ENCODE peak calls at places on chromosomes 1 and 21, in six cellular contexts. One of them, this sample, is unnamed. For H3K36me3, the result is how much of the 10 kb centered on the place peaks cover.

GRCh38 chr1:36224537-36225297 is 474 bp downstream of the THRAP3 start:
- DNase-seq in esophagus squamous epithelium: no peak
- DNase-seq in OCI-LY7: no peak
- DNase-seq in aorta: peak
- DNase-seq in neuronal stem cell: peak
- DNase-seq in HepG2: peak
- DNase-seq in this sample: peak

GRCh38 chr1:56029329-56030003 is 549.9 kb downstream of the PLPP3 start:
- DNase-seq in aorta: no peak
- DNase-seq in esophagus squamous epithelium: no peak
- DNase-seq in HepG2: peak
- DNase-seq in OCI-LY7: no peak
- DNase-seq in neuronal stem cell: no peak
- DNase-seq in this sample: no peak

GRCh38 chr1:173190101-173190895 is 16.8 kb downstream of the TNFSF4 start:
- DNase-seq in esophagus squamous epithelium: peak
- DNase-seq in HepG2: peak
- DNase-seq in aorta: peak
- DNase-seq in OCI-LY7: no peak
- DNase-seq in neuronal stem cell: no peak
- DNase-seq in this sample: peak

GRCh38 chr1:30724175-30724574 is 790 bp upstream of the MATN1 start:
- DNase-seq in OCI-LY7: no peak
- DNase-seq in aorta: no peak
- DNase-seq in neuronal stem cell: no peak
- DNase-seq in esophagus squamous epithelium: no peak
- DNase-seq in HepG2: no peak
- DNase-seq in this sample: no peak

GRCh38 chr21:43921979-43922945 is 57.2 kb downstream of the AGPAT3 start:
- DNase-seq in OCI-LY7: no peak
- DNase-seq in esophagus squamous epithelium: no peak
- DNase-seq in neuronal stem cell: no peak
- DNase-seq in aorta: no peak
- DNase-seq in HepG2: no peak
- DNase-seq in this sample: no peak

GRCh38 chr21:20425856-20426255 is 572.4 kb upstream of the NCAM2 start:
- DNase-seq in OCI-LY7: no peak
- DNase-seq in neuronal stem cell: no peak
- DNase-seq in aorta: no peak
- DNase-seq in HepG2: no peak
- DNase-seq in esophagus squamous epithelium: no peak
- DNase-seq in this sample: no peak

GRCh38 chr21:44612669-44613229 is 870 bp downstream of the KRTAP10-8 start:
- DNase-seq in aorta: no peak
- DNase-seq in neuronal stem cell: no peak
- DNase-seq in HepG2: no peak
- DNase-seq in esophagus squamous epithelium: no peak
- DNase-seq in OCI-LY7: no peak
- DNase-seq in this sample: no peak

GRCh38 chr1:41003127-41003639 is 18.3 kb downstream of the SLFNL1 start:
- DNase-seq in OCI-LY7: no peak
- DNase-seq in HepG2: no peak
- DNase-seq in esophagus squamous epithelium: no peak
- DNase-seq in aorta: no peak
- DNase-seq in neuronal stem cell: no peak
- DNase-seq in this sample: no peak

GRCh38 chr1:188822248-188822647 is 1655.4 kb downstream of the BRINP3 start:
- DNase-seq in HepG2: no peak
- DNase-seq in OCI-LY7: no peak
- DNase-seq in esophagus squamous epithelium: no peak
- DNase-seq in neuronal stem cell: no peak
- DNase-seq in aorta: no peak
- DNase-seq in this sample: peak

GRCh38 chr1:182507685-182508084 is 57.7 kb downstream of the RGSL1 start:
- DNase-seq in OCI-LY7: no peak
- DNase-seq in esophagus squamous epithelium: no peak
- DNase-seq in neuronal stem cell: no peak
- DNase-seq in aorta: no peak
- DNase-seq in HepG2: no peak
- DNase-seq in this sample: no peak

GRCh38 chr1:223670458-223671159 is 5.1 kb upstream of the CAPN8 start:
- DNase-seq in neuronal stem cell: peak
- DNase-seq in esophagus squamous epithelium: no peak
- DNase-seq in HepG2: peak
- DNase-seq in aorta: no peak
- DNase-seq in OCI-LY7: peak
- DNase-seq in this sample: peak

GRCh38 chr1:76583875-76584477 is 283.3 kb upstream of the ST6GALNAC5 start:
- DNase-seq in esophagus squamous epithelium: no peak
- DNase-seq in aorta: no peak
- DNase-seq in OCI-LY7: no peak
- DNase-seq in neuronal stem cell: no peak
- DNase-seq in HepG2: no peak
- DNase-seq in this sample: no peak

GRCh38 chr1:99691175-99691574 is 45.3 kb downstream of the PALMD start:
- DNase-seq in esophagus squamous epithelium: no peak
- DNase-seq in neuronal stem cell: no peak
- DNase-seq in OCI-LY7: no peak
- DNase-seq in aorta: no peak
- DNase-seq in HepG2: no peak
- DNase-seq in this sample: no peak

GRCh38 chr1:215156232-215156631 is 73.7 kb downstream of the KCNK2 start:
- DNase-seq in OCI-LY7: no peak
- DNase-seq in neuronal stem cell: no peak
- DNase-seq in HepG2: no peak
- DNase-seq in aorta: no peak
- DNase-seq in esophagus squamous epithelium: no peak
- DNase-seq in this sample: peak

GRCh38 chr1:41282679-41283317 is 40.7 kb upstream of the SCMH1 start:
- DNase-seq in neuronal stem cell: peak
- DNase-seq in HepG2: peak
- DNase-seq in aorta: peak
- DNase-seq in esophagus squamous epithelium: no peak
- DNase-seq in OCI-LY7: peak
- DNase-seq in this sample: peak

GRCh38 chr1:204641936-204642335 is 43.6 kb downstream of the LRRN2 start:
- DNase-seq in HepG2: no peak
- DNase-seq in aorta: no peak
- DNase-seq in OCI-LY7: no peak
- DNase-seq in esophagus squamous epithelium: no peak
- DNase-seq in neuronal stem cell: no peak
- DNase-seq in this sample: no peak

GRCh38 chr1:37473431-37474050 is 839 bp upstream of the ZC3H12A start:
- DNase-seq in HepG2: no peak
- DNase-seq in aorta: no peak
- DNase-seq in OCI-LY7: peak
- DNase-seq in neuronal stem cell: no peak
- DNase-seq in esophagus squamous epithelium: no peak
- DNase-seq in this sample: peak

GRCh38 chr1:23444596-23445390 is 20.2 kb upstream of the TCEA3 start:
- DNase-seq in OCI-LY7: no peak
- DNase-seq in esophagus squamous epithelium: no peak
- DNase-seq in aorta: no peak
- DNase-seq in neuronal stem cell: no peak
- DNase-seq in HepG2: no peak
- DNase-seq in this sample: peak

GRCh38 chr1:245010018-245010614 is 144.7 kb upstream of the KIF26B start:
- DNase-seq in esophagus squamous epithelium: no peak
- DNase-seq in HepG2: no peak
- DNase-seq in aorta: no peak
- DNase-seq in neuronal stem cell: no peak
- DNase-seq in OCI-LY7: no peak
- DNase-seq in this sample: no peak

GRCh38 chr1:183206538-183207117 is 20.6 kb downstream of the LAMC2 start:
- DNase-seq in OCI-LY7: no peak
- DNase-seq in aorta: no peak
- DNase-seq in esophagus squamous epithelium: no peak
- DNase-seq in HepG2: no peak
- DNase-seq in neuronal stem cell: no peak
- DNase-seq in this sample: no peak

GRCh38 chr21:15592271-15592860 is 137.4 kb upstream of the USP25 start:
- DNase-seq in OCI-LY7: peak
- DNase-seq in aorta: no peak
- DNase-seq in neuronal stem cell: peak
- DNase-seq in HepG2: peak
- DNase-seq in esophagus squamous epithelium: no peak
- DNase-seq in this sample: peak

GRCh38 chr21:33975548-33976081 is 60.0 kb upstream of the ATP5PO start:
- DNase-seq in OCI-LY7: peak
- DNase-seq in HepG2: no peak
- DNase-seq in neuronal stem cell: no peak
- DNase-seq in aorta: no peak
- DNase-seq in esophagus squamous epithelium: no peak
- DNase-seq in this sample: peak

GRCh38 chr1:1594602-1594981 is 5.3 kb downstream of the FNDC10 start:
- DNase-seq in HepG2: no peak
- DNase-seq in esophagus squamous epithelium: no peak
- DNase-seq in OCI-LY7: no peak
- DNase-seq in aorta: no peak
- DNase-seq in neuronal stem cell: no peak
- DNase-seq in this sample: no peak

GRCh38 chr1:88357690-88358089 is 326.4 kb upstream of the PKN2 start:
- DNase-seq in aorta: no peak
- DNase-seq in OCI-LY7: no peak
- DNase-seq in HepG2: no peak
- DNase-seq in esophagus squamous epithelium: no peak
- DNase-seq in neuronal stem cell: no peak
- DNase-seq in this sample: no peak

GRCh38 chr1:109257682-109258421 is 8.5 kb downstream of the CELSR2 start:
- DNase-seq in OCI-LY7: no peak
- DNase-seq in HepG2: no peak
- DNase-seq in aorta: no peak
- DNase-seq in neuronal stem cell: no peak
- DNase-seq in esophagus squamous epithelium: no peak
- DNase-seq in this sample: no peak

GRCh38 chr1:218394989-218395388 is 49.9 kb downstream of the TGFB2 start:
- DNase-seq in aorta: no peak
- DNase-seq in neuronal stem cell: no peak
- DNase-seq in esophagus squamous epithelium: no peak
- DNase-seq in HepG2: no peak
- DNase-seq in OCI-LY7: no peak
- DNase-seq in this sample: no peak

GRCh38 chr1:79204774-79205173 is 198.2 kb upstream of the ADGRL4 start:
- DNase-seq in esophagus squamous epithelium: no peak
- DNase-seq in neuronal stem cell: no peak
- DNase-seq in aorta: no peak
- DNase-seq in HepG2: no peak
- DNase-seq in OCI-LY7: no peak
- DNase-seq in this sample: no peak

GRCh38 chr1:232450626-232451025 is 179.3 kb downstream of the SIPA1L2 start:
- DNase-seq in OCI-LY7: no peak
- DNase-seq in HepG2: no peak
- DNase-seq in esophagus squamous epithelium: no peak
- DNase-seq in neuronal stem cell: no peak
- DNase-seq in aorta: no peak
- DNase-seq in this sample: peak

GRCh38 chr1:171141336-171142051 is 43.6 kb upstream of the FMO2 start:
- DNase-seq in esophagus squamous epithelium: no peak
- DNase-seq in neuronal stem cell: no peak
- DNase-seq in OCI-LY7: no peak
- DNase-seq in HepG2: no peak
- DNase-seq in aorta: no peak
- DNase-seq in this sample: peak

GRCh38 chr1:49864597-49864996 is 159.2 kb downstream of the AGBL4 start:
- DNase-seq in HepG2: no peak
- DNase-seq in esophagus squamous epithelium: no peak
- DNase-seq in neuronal stem cell: no peak
- DNase-seq in aorta: no peak
- DNase-seq in OCI-LY7: no peak
- DNase-seq in this sample: no peak

GRCh38 chr1:40532844-40533424 is 1.5 kb downstream of the ZNF684 start:
- DNase-seq in neuronal stem cell: peak
- DNase-seq in aorta: no peak
- DNase-seq in OCI-LY7: peak
- DNase-seq in esophagus squamous epithelium: no peak
- DNase-seq in HepG2: peak
- DNase-seq in this sample: peak

GRCh38 chr1:236854602-236854978 is 59.5 kb downstream of the MTR start:
- DNase-seq in HepG2: no peak
- DNase-seq in esophagus squamous epithelium: no peak
- DNase-seq in aorta: no peak
- DNase-seq in neuronal stem cell: no peak
- DNase-seq in OCI-LY7: no peak
- DNase-seq in this sample: peak
- H3K4me3 ChIP-seq in HepG2: no peak
- H3K4me3 ChIP-seq in esophagus squamous epithelium: no peak
- H3K4me3 ChIP-seq in aorta: no peak
- H3K4me3 ChIP-seq in neuronal stem cell: no peak
- H3K4me3 ChIP-seq in OCI-LY7: no peak
- H3K4me3 ChIP-seq in this sample: peak

GRCh38 chr1:19353596-19353995 is 41.5 kb downstream of the SLC66A1 start:
- DNase-seq in esophagus squamous epithelium: no peak
- DNase-seq in neuronal stem cell: no peak
- DNase-seq in aorta: no peak
- DNase-seq in OCI-LY7: no peak
- DNase-seq in HepG2: no peak
- DNase-seq in this sample: no peak
- H3K36me3 ChIP-seq in esophagus squamous epithelium: under half
- H3K36me3 ChIP-seq in neuronal stem cell: half or more
- H3K36me3 ChIP-seq in aorta: under half
- H3K36me3 ChIP-seq in OCI-LY7: under half
- H3K36me3 ChIP-seq in HepG2: under half
- H3K36me3 ChIP-seq in this sample: half or more

GRCh38 chr1:163069142-163069541 is at the start of gene RGS4:
- DNase-seq in OCI-LY7: no peak
- DNase-seq in HepG2: peak
- DNase-seq in esophagus squamous epithelium: no peak
- DNase-seq in neuronal stem cell: peak
- DNase-seq in aorta: peak
- DNase-seq in this sample: peak
- H3K4me3 ChIP-seq in OCI-LY7: no peak
- H3K4me3 ChIP-seq in HepG2: no peak
- H3K4me3 ChIP-seq in esophagus squamous epithelium: peak
- H3K4me3 ChIP-seq in neuronal stem cell: no peak
- H3K4me3 ChIP-seq in aorta: peak
- H3K4me3 ChIP-seq in this sample: peak

GRCh38 chr1:21857142-21857839 is 45.2 kb downstream of the LDLRAD2 start:
- DNase-seq in neuronal stem cell: no peak
- DNase-seq in OCI-LY7: no peak
- DNase-seq in esophagus squamous epithelium: no peak
- DNase-seq in HepG2: no peak
- DNase-seq in aorta: no peak
- DNase-seq in this sample: no peak

GRCh38 chr1:21854090-21854750 is 42.2 kb downstream of the LDLRAD2 start:
- DNase-seq in OCI-LY7: no peak
- DNase-seq in HepG2: no peak
- DNase-seq in neuronal stem cell: no peak
- DNase-seq in aorta: peak
- DNase-seq in esophagus squamous epithelium: no peak
- DNase-seq in this sample: no peak

GRCh38 chr1:21854751-21855131 is 42.7 kb downstream of the LDLRAD2 start:
- DNase-seq in HepG2: no peak
- DNase-seq in neuronal stem cell: no peak
- DNase-seq in esophagus squamous epithelium: no peak
- DNase-seq in OCI-LY7: no peak
- DNase-seq in aorta: peak
- DNase-seq in this sample: no peak

GRCh38 chr1:21853130-21853424 is 41.0 kb downstream of the LDLRAD2 start:
- DNase-seq in esophagus squamous epithelium: no peak
- DNase-seq in neuronal stem cell: no peak
- DNase-seq in OCI-LY7: no peak
- DNase-seq in HepG2: no peak
- DNase-seq in aorta: no peak
- DNase-seq in this sample: no peak

GRCh38 chr1:21855257-21856096 is 43.4 kb downstream of the LDLRAD2 start:
- DNase-seq in OCI-LY7: no peak
- DNase-seq in esophagus squamous epithelium: no peak
- DNase-seq in HepG2: peak
- DNase-seq in aorta: no peak
- DNase-seq in neuronal stem cell: no peak
- DNase-seq in this sample: no peak
- H3K36me3 ChIP-seq in OCI-LY7: under half
- H3K36me3 ChIP-seq in esophagus squamous epithelium: under half
- H3K36me3 ChIP-seq in HepG2: under half
- H3K36me3 ChIP-seq in aorta: under half
- H3K36me3 ChIP-seq in neuronal stem cell: half or more
- H3K36me3 ChIP-seq in this sample: half or more

This sample was measured in adipocyte.